ENCODE peak calls at places on chromosomes 12 and 14, in seven cellular contexts. Z is H1, X is H9, L is mesenchymal stem cell, N is IMR-90, W is trophoblast cell, D is mesendoderm. E is an unnamed sample. For H3K79me1, the result is how much of the 10 kb centered on the place peaks cover.

GRCh38 chr12:6736754-6737153 is 12.9 kb downstream of the COPS7A start:
- DNase-seq in D (no peak), N (no peak), Z (no peak), X (no peak), L (no peak), W (no peak), E (no peak)

GRCh38 chr12:46224401-46224800 is 44.4 kb downstream of the SLC38A1 start:
- DNase-seq in N (peak), X (no peak), Z (no peak), L (no peak), W (no peak), D (no peak), E (no peak)

GRCh38 chr14:39374846-39375245 is 57.4 kb downstream of the FBXO33 start:
- DNase-seq in Z (no peak), W (no peak), L (peak), X (no peak), D (no peak), N (peak), E (no peak)

GRCh38 chr14:75295491-75296338 is 17.1 kb downstream of the FOS start:
- DNase-seq in Z (no peak), L (peak), X (peak), N (peak), W (peak), D (peak), E (peak)

GRCh38 chr14:39228509-39229221 is 5.0 kb upstream of the MIA2 start:
- DNase-seq in D (peak), Z (no peak), W (no peak), L (no peak), X (no peak), N (no peak), E (no peak)

GRCh38 chr12:76595056-76595455 is 35.5 kb upstream of the OSBPL8 start:
- DNase-seq in Z (no peak), L (no peak), D (no peak), X (no peak), N (no peak), W (peak), E (no peak)

GRCh38 chr12:125683748-125684381 is 618.6 kb downstream of the AACS start:
- DNase-seq in L (no peak), Z (peak), X (peak), N (no peak), W (peak), D (peak), E (peak)

GRCh38 chr12:45503887-45504286 is 225.6 kb upstream of the ARID2 start:
- DNase-seq in X (no peak), N (peak), W (peak), L (no peak), Z (no peak), D (no peak), E (no peak)

GRCh38 chr12:107436376-107436775 is 249.2 kb upstream of the PWP1 start:
- DNase-seq in Z (no peak), W (peak), N (peak), L (no peak), X (peak), D (peak), E (no peak)

GRCh38 chr12:124006582-124007170 is 33.7 kb downstream of the ZNF664 start:
- DNase-seq in N (no peak), X (no peak), Z (no peak), L (no peak), D (no peak), W (no peak), E (no peak)

GRCh38 chr14:63229330-63230059 is 25.3 kb downstream of the RHOJ start:
- DNase-seq in D (no peak), W (peak), N (no peak), X (no peak), Z (no peak), L (no peak), E (no peak)

GRCh38 chr14:69484444-69485113 is at the start of gene PLEKHD1:
- DNase-seq in N (no peak), W (peak), X (peak), Z (peak), L (no peak), D (peak), E (peak)

GRCh38 chr12:89663577-89664357 is 44.9 kb downstream of the ATP2B1 start:
- DNase-seq in W (peak), D (no peak), N (peak), L (peak), Z (no peak), X (no peak), E (no peak)

GRCh38 chr12:89684131-89684530 is 24.5 kb downstream of the ATP2B1 start:
- DNase-seq in Z (no peak), W (no peak), N (no peak), X (no peak), D (no peak), L (no peak), E (no peak)

GRCh38 chr14:54211562-54212308 is 185.1 kb upstream of the CDKN3 start:
- DNase-seq in X (no peak), L (peak), Z (no peak), D (peak), N (peak), W (peak), E (no peak)

GRCh38 chr12:52041695-52042123 is 9.5 kb upstream of the NR4A1 start:
- DNase-seq in W (no peak), Z (no peak), N (peak), L (peak), D (peak), X (peak), E (no peak)

GRCh38 chr12:86331012-86331411 is 74.8 kb upstream of the MGAT4C start:
- DNase-seq in W (no peak), D (no peak), N (no peak), X (no peak), L (no peak), Z (no peak), E (no peak)

GRCh38 chr12:25716842-25717241 is 163.8 kb upstream of the LMNTD1 start:
- DNase-seq in W (no peak), D (no peak), N (no peak), L (no peak), Z (no peak), X (no peak), E (no peak)

GRCh38 chr14:36579573-36580140 is 2.8 kb downstream of the NKX2-8 start:
- DNase-seq in N (no peak), D (peak), Z (no peak), X (peak), L (no peak), W (no peak), E (no peak)

GRCh38 chr14:104689620-104690265 is 325 bp downstream of the INF2 start:
- DNase-seq in X (no peak), N (no peak), D (no peak), Z (no peak), L (peak), W (peak), E (no peak)

GRCh38 chr14:87632796-87633195 is 360.2 kb downstream of the GALC start:
- DNase-seq in L (peak), W (no peak), X (no peak), Z (no peak), N (no peak), D (no peak), E (no peak)

GRCh38 chr12:50061946-50062725 is 4.7 kb downstream of the ASIC1 start:
- DNase-seq in W (no peak), Z (no peak), L (no peak), N (peak), D (no peak), X (no peak), E (no peak)

GRCh38 chr14:71651228-71651627 is 281.0 kb upstream of the RGS6 start:
- DNase-seq in Z (no peak), N (peak), D (no peak), L (peak), X (no peak), W (no peak), E (no peak)

GRCh38 chr14:34723867-34724266 is 9.5 kb upstream of the CFL2 start:
- DNase-seq in L (no peak), Z (no peak), D (no peak), W (no peak), N (no peak), X (no peak), E (no peak)

GRCh38 chr14:94011795-94012194 is 14.3 kb upstream of the OTUB2 start:
- DNase-seq in X (no peak), Z (no peak), N (no peak), L (peak), W (no peak), D (no peak), E (no peak)

GRCh38 chr12:27817761-27818160 is 37.7 kb upstream of the MANSC4 start:
- DNase-seq in W (no peak), Z (no peak), D (no peak), N (no peak), L (no peak), X (no peak), E (no peak)

GRCh38 chr14:23297096-23297495 is 5.6 kb downstream of the PPP1R3E start:
- DNase-seq in X (no peak), N (no peak), W (no peak), L (no peak), D (no peak), Z (no peak), E (no peak)

GRCh38 chr12:54571166-54571856 is 17.1 kb downstream of the PPP1R1A start:
- DNase-seq in W (no peak), Z (no peak), D (peak), N (no peak), L (peak), X (peak), E (peak)

GRCh38 chr12:163406-163986 is 50.5 kb downstream of the SLC6A12 start:
- DNase-seq in X (no peak), Z (no peak), L (no peak), N (no peak), W (no peak), D (no peak), E (no peak)

GRCh38 chr12:118827047-118827446 is 154.3 kb upstream of the SRRM4 start:
- DNase-seq in X (no peak), N (no peak), W (no peak), D (no peak), L (no peak), Z (no peak), E (no peak)

GRCh38 chr12:33455096-33455495 is 15.5 kb upstream of the SYT10 start:
- DNase-seq in X (no peak), W (peak), N (no peak), D (no peak), L (no peak), Z (no peak), E (no peak)

GRCh38 chr14:91873476-91874265 is 6.3 kb upstream of the TC2N start:
- DNase-seq in W (no peak), D (no peak), L (no peak), X (no peak), Z (no peak), N (peak), E (no peak)

GRCh38 chr12:109092484-109093021 is 719 bp downstream of the ALKBH2 start:
- DNase-seq in N (no peak), X (no peak), L (no peak), Z (no peak), D (no peak), W (no peak), E (no peak)

GRCh38 chr12:32107376-32108267 is 975 bp downstream of the BICD1 start:
- DNase-seq in Z (no peak), X (no peak), W (peak), L (peak), D (peak), N (peak), E (peak)

GRCh38 chr12:78306236-78306635 is 475.5 kb downstream of the NAV3 start:
- DNase-seq in N (no peak), Z (no peak), X (no peak), W (peak), D (no peak), L (no peak), E (no peak)

GRCh38 chr12:78305808-78306207 is 475.1 kb downstream of the NAV3 start:
- DNase-seq in Z (no peak), X (no peak), D (no peak), W (peak), N (no peak), L (no peak), E (no peak)

GRCh38 chr12:78308701-78309100 is 478.0 kb downstream of the NAV3 start:
- DNase-seq in Z (no peak), L (no peak), D (no peak), W (no peak), N (no peak), X (no peak), E (no peak)
- H3K79me1 ChIP-seq in Z (under half), L (under half), D (under half), W (under half), N (under half), X (under half), E (under half)

GRCh38 chr14:61630399-61630798 is 64.9 kb upstream of the HIF1A start:
- DNase-seq in L (no peak), N (no peak), W (no peak), X (no peak), Z (no peak), D (no peak), E (no peak)
- H3K79me1 ChIP-seq in L (under half), N (under half), W (under half), X (under half), Z (under half), D (under half), E (under half)

GRCh38 chr12:69492739-69493138 is 22.6 kb downstream of the FRS2 start:
- DNase-seq in W (no peak), D (no peak), L (no peak), X (no peak), N (no peak), Z (no peak), E (no peak)
- H3K79me1 ChIP-seq in W (under half), D (under half), L (under half), X (under half), N (under half), Z (under half), E (under half)

GRCh38 chr14:100712490-100712889 is 14.2 kb upstream of the DLK1 start:
- DNase-seq in Z (no peak), N (no peak), D (no peak), L (no peak), X (no peak), W (no peak), E (no peak)

GRCh38 chr14:100715803-100716202 is 10.9 kb upstream of the DLK1 start:
- DNase-seq in W (peak), N (no peak), D (peak), Z (no peak), X (no peak), L (no peak), E (no peak)

GRCh38 chr14:100715332-100715731 is 11.4 kb upstream of the DLK1 start:
- DNase-seq in W (no peak), D (no peak), Z (no peak), N (no peak), L (no peak), X (no peak), E (no peak)

GRCh38 chr14:100714205-100714781 is 12.4 kb upstream of the DLK1 start:
- DNase-seq in X (no peak), D (no peak), Z (no peak), W (no peak), L (no peak), N (no peak), E (no peak)

GRCh38 chr14:100713720-100714119 is 13.0 kb upstream of the DLK1 start:
- DNase-seq in Z (no peak), X (no peak), D (no peak), L (no peak), N (no peak), W (no peak), E (no peak)
- H3K79me1 ChIP-seq in Z (under half), X (under half), D (under half), L (under half), N (under half), W (under half), E (under half)

GRCh38 chr12:100675432-100675831 is 101.9 kb downstream of the GAS2L3 start:
- DNase-seq in W (peak), L (peak), N (peak), X (no peak), D (no peak), Z (no peak), E (no peak)
- H3K79me1 ChIP-seq in W (under half), L (under half), N (under half), X (under half), D (under half), Z (under half), E (under half)

DNA sequence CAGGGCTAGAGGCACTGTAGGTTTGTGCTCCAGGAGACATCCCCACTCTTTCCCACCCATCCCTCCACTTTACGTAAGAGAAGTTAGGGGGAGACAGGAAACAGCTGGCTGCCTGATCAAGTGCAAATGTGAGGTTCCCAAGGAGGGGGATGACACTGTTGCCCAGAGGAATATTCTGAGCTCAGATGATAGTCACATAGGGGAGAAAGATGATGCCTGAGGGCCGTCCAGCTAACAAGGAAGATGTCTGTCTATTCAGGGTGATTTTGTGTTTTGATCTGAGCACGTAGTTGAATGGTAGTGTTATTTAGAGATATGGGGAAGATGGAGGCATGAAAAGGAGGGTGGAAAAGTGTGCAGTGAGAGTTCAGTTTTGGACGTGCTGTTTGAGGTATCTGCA is 13.9 kb upstream of the GPRC5D start:
- DNase-seq in N (no peak), D (no peak), W (no peak), Z (no peak), X (no peak), L (no peak), E (no peak)
- H3K79me1 ChIP-seq in N (under half), D (under half), W (under half), Z (under half), X (under half), L (under half), E (under half)

DNA sequence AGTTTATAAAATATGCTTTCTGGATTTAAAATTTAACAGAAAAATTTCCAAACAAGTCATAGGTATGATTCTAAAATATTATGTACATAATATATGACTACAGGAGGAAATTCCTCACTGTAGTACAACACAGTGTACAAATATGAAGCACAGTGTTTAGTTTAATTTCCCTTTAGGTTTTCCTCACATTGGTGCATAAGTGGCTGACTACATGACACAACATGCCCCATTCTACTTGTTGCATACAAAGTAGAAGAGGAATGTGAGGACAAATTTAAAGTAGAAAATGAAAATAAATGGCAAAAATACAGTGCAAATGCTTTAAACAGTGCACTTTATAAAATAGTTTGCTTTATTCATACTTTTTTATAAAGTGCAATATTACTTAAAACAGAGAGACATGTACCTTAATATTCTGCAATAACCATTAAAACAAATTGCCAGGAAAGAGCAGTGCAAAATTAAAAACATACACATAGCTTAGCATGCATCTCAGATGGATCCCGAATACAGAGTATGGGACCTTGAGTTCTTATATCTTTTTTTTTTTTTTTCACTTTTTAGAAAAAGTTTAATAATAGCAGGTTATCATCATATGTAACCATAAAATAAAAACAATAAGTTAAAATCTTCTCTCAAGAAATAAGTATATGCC is 54.8 kb upstream of the TTC7B start:
- DNase-seq in N (peak), D (no peak), L (no peak), Z (no peak), W (no peak), X (no peak), E (no peak)
- H3K79me1 ChIP-seq in N (under half), D (under half), L (under half), Z (under half), W (under half), X (under half), E (under half)

GRCh38 chr12:110279976-110280783 is 867 bp upstream of the ATP2A2 start:
- DNase-seq in L (peak), W (peak), X (peak), D (peak), Z (no peak), N (peak), E (peak)

GRCh38 chr12:110278137-110278536 is 2.9 kb upstream of the ATP2A2 start:
- DNase-seq in Z (no peak), N (no peak), W (no peak), D (no peak), X (no peak), L (no peak), E (no peak)

GRCh38 chr12:110280784-110281548 is at the start of gene ATP2A2:
- DNase-seq in N (peak), L (peak), Z (no peak), D (peak), X (peak), W (peak), E (peak)

GRCh38 chr12:110277705-110278104 is 3.3 kb upstream of the ATP2A2 start:
- DNase-seq in D (no peak), L (no peak), X (no peak), W (no peak), Z (no peak), N (no peak), E (no peak)

GRCh38 chr12:110279561-110279960 is 1.5 kb upstream of the ATP2A2 start:
- DNase-seq in N (no peak), W (no peak), Z (no peak), D (no peak), X (no peak), L (no peak), E (no peak)
- H3K79me1 ChIP-seq in N (under half), W (under half), Z (under half), D (under half), X (under half), L (under half), E (under half)